ENCODE peak calls at places on chromosomes 6 and 20, in eight cellular contexts. One of them, this sample, is unnamed.

GRCh38 chr6:81145506-81145905 is 607.0 kb downstream of the TENT5A start:
- DNase-seq in head of caudate nucleus: no peak
- DNase-seq in left ventricle myocardium inferior: no peak
- DNase-seq in T-helper 2 cell: no peak
- DNase-seq in CD8-positive, alpha-beta memory T cell: no peak
- DNase-seq in AG10803: peak
- DNase-seq in tibial artery: no peak
- DNase-seq in H7: no peak
- DNase-seq in this sample: no peak

GRCh38 chr20:45100563-45101245 is at the start of gene KCNS1:
- DNase-seq in tibial artery: no peak
- DNase-seq in CD8-positive, alpha-beta memory T cell: no peak
- DNase-seq in AG10803: no peak
- DNase-seq in T-helper 2 cell: no peak
- DNase-seq in head of caudate nucleus: no peak
- DNase-seq in H7: peak
- DNase-seq in left ventricle myocardium inferior: no peak
- DNase-seq in this sample: peak

GRCh38 chr6:131001113-131001776 is 61.8 kb downstream of the EPB41L2 start:
- DNase-seq in left ventricle myocardium inferior: no peak
- DNase-seq in head of caudate nucleus: no peak
- DNase-seq in tibial artery: no peak
- DNase-seq in CD8-positive, alpha-beta memory T cell: no peak
- DNase-seq in AG10803: no peak
- DNase-seq in H7: no peak
- DNase-seq in T-helper 2 cell: no peak
- DNase-seq in this sample: no peak

GRCh38 chr6:45916692-45917091 is 99.0 kb downstream of the CLIC5 start:
- DNase-seq in left ventricle myocardium inferior: no peak
- DNase-seq in head of caudate nucleus: no peak
- DNase-seq in CD8-positive, alpha-beta memory T cell: no peak
- DNase-seq in AG10803: peak
- DNase-seq in tibial artery: no peak
- DNase-seq in H7: no peak
- DNase-seq in T-helper 2 cell: no peak
- DNase-seq in this sample: no peak

GRCh38 chr6:98002678-98003077 is 719.7 kb upstream of the MMS22L start:
- DNase-seq in T-helper 2 cell: no peak
- DNase-seq in CD8-positive, alpha-beta memory T cell: no peak
- DNase-seq in AG10803: no peak
- DNase-seq in left ventricle myocardium inferior: no peak
- DNase-seq in H7: no peak
- DNase-seq in tibial artery: no peak
- DNase-seq in head of caudate nucleus: no peak
- DNase-seq in this sample: no peak

GRCh38 chr20:55514498-55514897 is 490.8 kb downstream of the CBLN4 start:
- DNase-seq in H7: no peak
- DNase-seq in AG10803: no peak
- DNase-seq in tibial artery: no peak
- DNase-seq in T-helper 2 cell: no peak
- DNase-seq in CD8-positive, alpha-beta memory T cell: no peak
- DNase-seq in left ventricle myocardium inferior: no peak
- DNase-seq in head of caudate nucleus: no peak
- DNase-seq in this sample: no peak

GRCh38 chr20:53843645-53844044 is 226.7 kb downstream of the BCAS1 start:
- DNase-seq in left ventricle myocardium inferior: no peak
- DNase-seq in tibial artery: no peak
- DNase-seq in H7: no peak
- DNase-seq in T-helper 2 cell: no peak
- DNase-seq in CD8-positive, alpha-beta memory T cell: no peak
- DNase-seq in head of caudate nucleus: no peak
- DNase-seq in AG10803: no peak
- DNase-seq in this sample: no peak

GRCh38 chr6:127586372-127586771 is 9.4 kb downstream of the C6orf58 start:
- DNase-seq in AG10803: no peak
- DNase-seq in CD8-positive, alpha-beta memory T cell: no peak
- DNase-seq in tibial artery: no peak
- DNase-seq in H7: no peak
- DNase-seq in T-helper 2 cell: no peak
- DNase-seq in left ventricle myocardium inferior: no peak
- DNase-seq in head of caudate nucleus: no peak
- DNase-seq in this sample: peak